ENCODE peak calls at places on chromosomes 16 and 17, in six cellular contexts. O, C, Q, H, U and X are unnamed samples. For H3F3A, the result is how much of the 10 kb centered on the place peaks cover.

GRCh38 chr16:73056383-73056782 is 8.5 kb upstream of the ZFHX3 start:
- DNase-seq in Q (no peak), O (no peak), C (no peak), U (no peak), H (peak), X (no peak)

GRCh38 chr16:28192811-28193529 is 18.8 kb downstream of the XPO6 start:
- DNase-seq in C (no peak), H (no peak), U (no peak), Q (no peak), O (no peak), X (no peak)

GRCh38 chr17:6047966-6048365 is 22.2 kb upstream of the WSCD1 start:
- DNase-seq in O (no peak), H (no peak), U (no peak), C (no peak), Q (no peak), X (no peak)

GRCh38 chr17:51258756-51259573 is 884 bp downstream of the MBTD1 start:
- DNase-seq in Q (no peak), C (peak), O (peak), H (no peak), U (no peak), X (peak)

GRCh38 chr16:89155184-89155679 is 16.3 kb upstream of the CDH15 start:
- DNase-seq in U (no peak), O (no peak), Q (no peak), C (no peak), H (no peak), X (peak)

GRCh38 chr16:603221-603620 is 13.4 kb downstream of the RAB40C start:
- DNase-seq in C (no peak), H (no peak), Q (no peak), U (no peak), O (no peak), X (no peak)

GRCh38 chr17:81429353-81429774 is 34.1 kb downstream of the BAHCC1 start:
- DNase-seq in Q (no peak), H (no peak), C (peak), U (no peak), O (peak), X (peak)

GRCh38 chr17:12664894-12665262 is 812 bp upstream of the MYOCD start:
- DNase-seq in H (peak), U (no peak), Q (peak), O (no peak), C (no peak), X (peak)

GRCh38 chr16:87817910-87818309 is 51.4 kb downstream of the SLC7A5 start:
- DNase-seq in C (no peak), Q (no peak), O (no peak), U (no peak), H (no peak), X (no peak)

GRCh38 chr17:40791808-40792436 is 7.8 kb downstream of the KRT28 start:
- DNase-seq in H (peak), Q (peak), C (no peak), O (peak), U (peak), X (peak)

GRCh38 chr16:88636488-88637265 is 1.7 kb upstream of the IL17C start:
- DNase-seq in Q (no peak), C (no peak), U (no peak), O (no peak), H (no peak), X (no peak)

GRCh38 chr16:82229800-82230619 is 60.0 kb upstream of the MPHOSPH6 start:
- DNase-seq in O (peak), Q (peak), C (peak), U (peak), H (peak), X (peak)

GRCh38 chr16:53888222-53888621 is 184.3 kb downstream of the FTO start:
- DNase-seq in O (no peak), U (no peak), C (no peak), Q (no peak), H (no peak), X (no peak)

GRCh38 chr16:47142469-47143328 is 1.0 kb downstream of the NETO2 start:
- DNase-seq in Q (peak), C (no peak), H (peak), U (peak), O (peak), X (peak)

GRCh38 chr17:2874211-2874686 is 78.0 kb downstream of the RAP1GAP2 start:
- DNase-seq in O (peak), H (peak), U (no peak), C (peak), Q (peak), X (no peak)

GRCh38 chr17:43608313-43608712 is 53.4 kb downstream of the MEOX1 start:
- DNase-seq in Q (no peak), C (no peak), O (peak), U (no peak), H (no peak), X (peak)

GRCh38 chr16:89945654-89946053 is 2.9 kb upstream of the DEF8 start:
- DNase-seq in O (peak), H (peak), C (peak), Q (no peak), U (no peak), X (no peak)

GRCh38 chr17:31433091-31433790 is 41.8 kb downstream of the RAB11FIP4 start:
- DNase-seq in C (no peak), Q (no peak), H (no peak), O (no peak), U (peak), X (no peak)

GRCh38 chr17:40480501-40481003 is 20.9 kb downstream of the TNS4 start:
- DNase-seq in Q (no peak), H (no peak), O (peak), U (no peak), C (no peak), X (peak)

GRCh38 chr17:45147102-45147580 is 1.1 kb upstream of the HEXIM1 start:
- DNase-seq in C (no peak), O (no peak), Q (peak), U (no peak), H (peak), X (peak)

GRCh38 chr17:44793885-44794698 is 35.3 kb downstream of the ADAM11 start:
- DNase-seq in Q (no peak), H (no peak), O (no peak), C (no peak), U (no peak), X (no peak)

GRCh38 chr16:67648088-67648763 is 3.3 kb downstream of the CARMIL2 start:
- DNase-seq in O (no peak), U (no peak), C (no peak), Q (no peak), H (peak), X (no peak)

GRCh38 chr16:67651039-67651438 is 6.1 kb downstream of the CARMIL2 start:
- DNase-seq in U (no peak), Q (no peak), C (no peak), O (no peak), H (no peak), X (no peak)

GRCh38 chr16:67649494-67649931 is 4.6 kb downstream of the CARMIL2 start:
- DNase-seq in C (no peak), Q (peak), O (no peak), H (peak), U (no peak), X (peak)

GRCh38 chr16:67648764-67649407 is 3.9 kb downstream of the CARMIL2 start:
- DNase-seq in U (no peak), O (no peak), Q (no peak), C (no peak), H (peak), X (no peak)

GRCh38 chr16:67650023-67650422 is 5.1 kb downstream of the CARMIL2 start:
- DNase-seq in H (no peak), U (no peak), C (no peak), Q (no peak), O (no peak), X (no peak)
- TF ChIP-seq EZH2 in H (no peak), U (no peak), C (no peak), Q (no peak), O (no peak), X (no peak)

GRCh38 chr16:30349695-30350094 is 5.4 kb downstream of the CD2BP2 start:
- DNase-seq in O (no peak), H (no peak), C (no peak), Q (no peak), U (no peak), X (no peak)

GRCh38 chr16:30342751-30343490 is 12.2 kb downstream of the CD2BP2 start:
- DNase-seq in Q (no peak), C (no peak), U (no peak), O (no peak), H (no peak), X (no peak)

GRCh38 chr16:30348929-30349328 is 6.2 kb downstream of the CD2BP2 start:
- DNase-seq in O (no peak), U (no peak), H (no peak), C (no peak), Q (no peak), X (no peak)

GRCh38 chr16:30348113-30348512 is 7.0 kb downstream of the CD2BP2 start:
- DNase-seq in Q (no peak), C (no peak), U (no peak), O (no peak), H (no peak), X (no peak)

DNA sequence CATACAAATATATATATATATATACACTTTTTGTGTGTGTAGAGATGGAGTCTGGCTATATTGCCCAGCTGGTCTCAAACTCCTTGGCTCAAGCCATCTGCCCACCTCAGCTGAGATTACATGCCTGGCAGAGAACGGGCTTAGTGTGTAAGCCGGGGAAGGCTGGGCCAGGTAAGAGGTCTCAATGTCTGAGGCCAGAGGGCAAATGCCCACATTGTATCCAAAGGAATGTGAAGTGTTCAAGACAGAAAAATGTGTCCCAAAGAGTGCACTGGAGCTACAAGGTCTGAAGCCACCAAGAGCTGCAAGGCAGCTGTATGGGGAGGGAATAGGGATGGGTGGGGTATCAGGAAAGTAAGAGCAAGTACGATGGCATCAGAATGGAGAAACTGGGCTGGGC is 8.8 kb downstream of the CD2BP2 start:
- DNase-seq in U (no peak), H (no peak), Q (no peak), C (no peak), O (no peak), X (no peak)
- H3F3A ChIP-seq in U (under half), H (under half), Q (under half), C (under half), O (under half), X (under half)

GRCh38 chr17:48056879-48057278 is 8.7 kb downstream of the NFE2L1 start:
- DNase-seq in Q (no peak), H (no peak), U (no peak), C (no peak), O (no peak), X (no peak)

GRCh38 chr17:48056246-48056745 is 8.1 kb downstream of the NFE2L1 start:
- DNase-seq in O (no peak), C (no peak), H (peak), Q (no peak), U (no peak), X (no peak)

GRCh38 chr17:48054238-48055185 is 6.4 kb downstream of the NFE2L1 start:
- DNase-seq in H (peak), Q (peak), C (no peak), U (no peak), O (no peak), X (peak)

GRCh38 chr17:48053758-48054237 is 5.6 kb downstream of the NFE2L1 start:
- DNase-seq in Q (peak), O (no peak), U (no peak), C (no peak), H (peak), X (no peak)

GRCh38 chr17:48055531-48056245 is 7.5 kb downstream of the NFE2L1 start:
- DNase-seq in Q (peak), C (peak), H (peak), O (no peak), U (peak), X (peak)
- H3K4me3 ChIP-seq in Q (peak), C (no peak), H (peak), O (no peak), U (no peak), X (peak)

GRCh38 chr16:3183445-3184139 is 4.4 kb upstream of the OR1F1 start:
- DNase-seq in U (no peak), O (no peak), Q (no peak), H (no peak), C (no peak), X (peak)
- TF ChIP-seq EZH2 in U (no peak), O (no peak), Q (no peak), H (no peak), C (no peak), X (no peak)

GRCh38 chr17:77433385-77434135 is 292.8 kb downstream of the SEC14L1 start:
- DNase-seq in H (no peak), O (no peak), U (no peak), Q (no peak), C (no peak), X (peak)
- H3F3A ChIP-seq in H (under half), O (under half), U (under half), Q (under half), C (under half), X (under half)

GRCh38 chr16:6300523-6300922 is 1032.1 kb upstream of the RBFOX1 start:
- DNase-seq in C (no peak), Q (no peak), H (no peak), U (no peak), O (no peak), X (no peak)

GRCh38 chr16:6297666-6298435 is 1034.8 kb upstream of the RBFOX1 start:
- DNase-seq in O (no peak), H (peak), Q (no peak), U (no peak), C (no peak), X (no peak)
- H3K4me3 ChIP-seq in O (no peak), H (no peak), Q (no peak), U (no peak), C (no peak), X (no peak)

DNA sequence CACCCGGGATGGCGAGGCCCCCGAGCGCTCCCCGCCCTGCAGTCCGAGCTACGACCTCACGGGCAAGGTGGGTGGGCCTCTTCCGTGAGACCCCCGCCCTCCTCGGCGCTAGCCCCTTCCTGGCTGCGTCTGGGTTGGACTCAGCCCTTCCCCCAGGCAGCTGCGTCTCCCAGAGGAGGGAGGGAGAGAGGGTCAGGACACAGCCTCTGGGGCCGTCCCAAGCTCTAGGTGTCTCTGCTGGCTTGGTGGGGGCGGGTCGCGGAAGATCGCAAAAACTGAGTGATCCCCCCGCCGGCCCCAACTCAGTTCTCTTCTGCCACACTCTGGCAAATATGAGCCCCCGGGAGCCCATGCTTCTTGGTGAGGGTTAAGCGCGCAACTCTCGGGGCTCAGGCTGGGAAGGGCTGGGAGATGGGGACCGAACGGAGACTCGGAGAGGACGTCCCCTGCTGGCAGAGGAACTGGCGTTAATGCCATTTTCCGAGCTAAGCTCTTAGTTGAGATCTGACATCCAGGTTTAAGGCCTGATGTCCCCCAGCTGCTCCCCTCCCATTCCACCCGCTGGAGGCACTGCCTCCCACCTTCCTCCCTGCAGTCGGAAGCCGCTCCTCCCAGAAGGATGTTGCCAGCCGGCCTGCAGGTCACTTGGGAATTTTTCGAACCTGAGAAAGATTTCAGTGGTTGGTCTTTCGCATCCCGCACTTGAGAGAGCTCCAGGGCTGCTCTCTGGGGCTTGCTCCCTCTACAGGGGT is 419 bp downstream of the RAB37 start:
- DNase-seq in Q (peak), H (peak), C (no peak), U (peak), O (peak), X (peak)
- TF ChIP-seq EZH2 in Q (no peak), H (no peak), C (no peak), U (no peak), O (no peak), X (peak)

GRCh38 chr16:79973320-79973719 is 372.8 kb upstream of the MAF start:
- DNase-seq in H (no peak), U (no peak), C (no peak), O (no peak), Q (no peak), X (no peak)
- H3F3A ChIP-seq in H (under half), U (under half), C (under half), O (under half), Q (under half), X (under half)

DNA sequence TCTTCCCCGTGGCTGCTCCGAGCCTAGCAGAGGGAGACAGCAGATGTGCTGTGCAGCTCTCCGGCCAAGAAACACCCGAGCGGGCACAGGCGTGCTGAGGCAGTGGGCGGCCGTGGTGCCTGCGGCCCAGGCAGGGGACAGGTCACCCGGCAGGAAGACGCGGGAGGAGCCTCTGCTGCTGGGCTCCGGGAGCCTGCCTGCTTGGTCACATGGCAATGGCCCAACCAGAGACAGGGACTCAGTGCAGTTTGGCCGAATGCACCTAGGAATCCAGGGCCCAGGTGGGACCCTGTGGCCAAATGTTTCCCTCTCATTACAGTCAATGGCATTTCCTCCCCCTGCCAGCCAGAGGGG is 118.1 kb downstream of the C16orf78 start:
- DNase-seq in O (peak), H (peak), U (peak), Q (peak), C (no peak), X (no peak)
- H3K4me3 ChIP-seq in O (peak), H (peak), U (peak), Q (no peak), C (no peak), X (no peak)

DNA sequence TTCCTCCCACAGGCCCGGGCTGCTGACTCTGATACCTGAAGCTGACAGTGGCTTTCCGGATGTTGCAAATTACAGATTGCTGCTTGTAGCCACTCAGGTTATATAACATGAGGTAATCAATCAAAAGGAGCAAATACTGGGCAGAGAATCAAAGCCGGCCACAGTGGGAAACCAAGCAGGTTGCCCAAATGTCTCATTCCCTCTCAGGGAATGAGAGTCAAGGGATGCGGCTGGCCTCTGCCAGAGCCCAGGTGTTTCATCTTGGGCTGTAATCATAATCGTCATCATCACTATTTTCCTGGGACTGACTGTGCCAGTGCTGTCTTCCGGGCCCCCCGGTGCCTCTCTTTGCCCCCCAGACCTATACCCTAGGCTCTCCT is 292.4 kb upstream of the FOXF1 start:
- DNase-seq in U (no peak), H (no peak), O (no peak), Q (no peak), C (no peak), X (no peak)
- TF ChIP-seq EZH2 in U (no peak), H (no peak), O (no peak), Q (no peak), C (no peak), X (no peak)